ENCODE peak calls at places on chromosomes 7 and 10, in ten cellular contexts. H, Q, V, K, G, Z, Y, W, U and B are unnamed samples.

GRCh38 chr10:51696251-51696650 is 3.1 kb downstream of the CSTF2T start:
- DNase-seq in H (no peak), Q (no peak), V (no peak), K (no peak), G (no peak), Z (no peak), Y (no peak), W (no peak), U (no peak), B (no peak)

GRCh38 chr10:21764790-21765189 is 230.8 kb downstream of the MLLT10 start:
- DNase-seq in H (no peak), Q (no peak), V (no peak), K (no peak), G (no peak), Z (no peak), Y (no peak), W (no peak), U (no peak), B (no peak)

GRCh38 chr10:99389721-99390480 is 40.5 kb downstream of the GOT1 start:
- DNase-seq in H (no peak), Q (no peak), V (no peak), K (no peak), G (no peak), Z (no peak), Y (no peak), W (no peak), U (no peak), B (no peak)

GRCh38 chr10:43698156-43698555 is 49.5 kb upstream of the ZNF32 start:
- DNase-seq in H (no peak), Q (no peak), V (no peak), K (no peak), G (no peak), Z (no peak), Y (no peak), W (no peak), U (no peak), B (no peak)

GRCh38 chr7:120794100-120794729 is 63.7 kb downstream of the TSPAN12 start:
- DNase-seq in H (peak), Q (no peak), V (no peak), K (no peak), G (no peak), Z (no peak), Y (no peak), W (no peak), U (no peak), B (no peak)

GRCh38 chr10:13470270-13470669 is 58.5 kb downstream of the BEND7 start:
- DNase-seq in H (peak), Q (no peak), V (no peak), K (no peak), G (no peak), Z (no peak), Y (no peak), W (no peak), U (no peak), B (no peak)

GRCh38 chr7:33418251-33418701 is 288.9 kb downstream of the BBS9 start:
- DNase-seq in H (peak), Q (no peak), V (no peak), K (no peak), G (no peak), Z (no peak), Y (no peak), W (no peak), U (peak), B (no peak)

GRCh38 chr7:52018680-52019054 is 702.1 kb upstream of the COBL start:
- DNase-seq in H (no peak), Q (no peak), V (no peak), K (no peak), G (no peak), Z (no peak), Y (no peak), W (no peak), U (no peak), B (no peak)

GRCh38 chr7:130793855-130794618 is 60.0 kb upstream of the KLF14 start:
- DNase-seq in H (peak), Q (no peak), V (no peak), K (no peak), G (no peak), Z (no peak), Y (no peak), W (no peak), U (no peak), B (no peak)

GRCh38 chr10:61642692-61643091 is 20.0 kb upstream of the CABCOCO1 start:
- DNase-seq in H (peak), Q (no peak), V (no peak), K (no peak), G (no peak), Z (no peak), Y (no peak), W (no peak), U (no peak), B (no peak)

GRCh38 chr7:19143930-19144574 is 1.2 kb downstream of the FERD3L start:
- DNase-seq in H (no peak), Q (no peak), V (no peak), K (no peak), G (no peak), Z (no peak), Y (no peak), W (no peak), U (peak), B (peak)

GRCh38 chr10:11763501-11763861 is 21.3 kb downstream of the ECHDC3 start:
- DNase-seq in H (no peak), Q (no peak), V (no peak), K (no peak), G (no peak), Z (no peak), Y (no peak), W (no peak), U (no peak), B (no peak)

GRCh38 chr7:158074896-158075632 is 512.6 kb downstream of the PTPRN2 start:
- DNase-seq in H (no peak), Q (no peak), V (no peak), K (no peak), G (peak), Z (no peak), Y (no peak), W (no peak), U (no peak), B (no peak)

GRCh38 chr7:519974-520458 is 370 bp upstream of the PDGFA start:
- DNase-seq in H (peak), Q (peak), V (peak), K (no peak), G (peak), Z (peak), Y (peak), W (no peak), U (peak), B (peak)

GRCh38 chr10:66813122-66813521 is 112.7 kb upstream of the LRRTM3 start:
- DNase-seq in H (no peak), Q (no peak), V (no peak), K (no peak), G (no peak), Z (no peak), Y (no peak), W (no peak), U (no peak), B (no peak)

GRCh38 chr10:121379025-121379424 is 219.2 kb downstream of the FGFR2 start:
- DNase-seq in H (no peak), Q (no peak), V (no peak), K (no peak), G (no peak), Z (no peak), Y (no peak), W (no peak), U (no peak), B (no peak)

GRCh38 chr10:7082967-7083366 is 327.9 kb downstream of the SFMBT2 start:
- DNase-seq in H (peak), Q (no peak), V (no peak), K (no peak), G (no peak), Z (no peak), Y (no peak), W (no peak), U (no peak), B (no peak)

GRCh38 chr7:4713183-4713784 is 31.2 kb downstream of the FOXK1 start:
- DNase-seq in H (peak), Q (peak), V (peak), K (no peak), G (no peak), Z (no peak), Y (no peak), W (no peak), U (no peak), B (no peak)

GRCh38 chr10:131473645-131474044 is 162.1 kb upstream of the TCERG1L start:
- DNase-seq in H (no peak), Q (no peak), V (no peak), K (no peak), G (no peak), Z (no peak), Y (no peak), W (no peak), U (no peak), B (no peak)

GRCh38 chr7:143901360-143901709 is 641 bp downstream of the TCAF1 start:
- DNase-seq in H (peak), Q (no peak), V (peak), K (no peak), G (no peak), Z (no peak), Y (no peak), W (no peak), U (peak), B (peak)

GRCh38 chr7:69452797-69453196 is 145.5 kb upstream of the AUTS2 start:
- DNase-seq in H (no peak), Q (no peak), V (no peak), K (no peak), G (no peak), Z (no peak), Y (no peak), W (no peak), U (no peak), B (no peak)

GRCh38 chr10:63217120-63217605 is 84.0 kb downstream of the NRBF2 start:
- DNase-seq in H (peak), Q (peak), V (no peak), K (no peak), G (peak), Z (peak), Y (no peak), W (no peak), U (no peak), B (no peak)

GRCh38 chr10:102782698-102783540 is 39.2 kb downstream of the WBP1L start:
- DNase-seq in H (peak), Q (no peak), V (peak), K (peak), G (no peak), Z (no peak), Y (no peak), W (no peak), U (no peak), B (no peak)

GRCh38 chr10:22429146-22429545 is 83.8 kb downstream of the SPAG6 start:
- DNase-seq in H (no peak), Q (no peak), V (no peak), K (no peak), G (no peak), Z (no peak), Y (no peak), W (no peak), U (no peak), B (no peak)

GRCh38 chr10:43854042-43854441 is 205.4 kb upstream of the ZNF32 start:
- DNase-seq in H (peak), Q (no peak), V (no peak), K (no peak), G (no peak), Z (no peak), Y (no peak), W (no peak), U (no peak), B (no peak)

GRCh38 chr10:121774404-121774803 is 153.4 kb downstream of the ATE1 start:
- DNase-seq in H (no peak), Q (no peak), V (no peak), K (no peak), G (no peak), Z (no peak), Y (no peak), W (no peak), U (no peak), B (no peak)

GRCh38 chr7:19991936-19992335 is 218.5 kb upstream of the TMEM196 start:
- DNase-seq in H (no peak), Q (no peak), V (no peak), K (no peak), G (no peak), Z (no peak), Y (no peak), W (no peak), U (no peak), B (no peak)

GRCh38 chr7:26937306-26937705 is 72.9 kb upstream of the SKAP2 start:
- DNase-seq in H (no peak), Q (no peak), V (no peak), K (no peak), G (no peak), Z (no peak), Y (no peak), W (no peak), U (no peak), B (no peak)

GRCh38 chr7:43929529-43930457 is 3.6 kb downstream of the UBE2D4 start:
- DNase-seq in H (no peak), Q (no peak), V (no peak), K (no peak), G (no peak), Z (no peak), Y (no peak), W (no peak), U (no peak), B (no peak)